ENCODE peak calls at places on chromosome 17, in four cellular contexts. B is sigmoid colon, G is HCT116, L is K562. Z is an unnamed sample.

GRCh38 chr17:5325851-5326250 is 43.8 kb downstream of the RABEP1 start:
- DNase-seq in G (no peak), L (no peak), B (no peak), Z (no peak)

GRCh38 chr17:31428512-31428911 is 37.0 kb downstream of the RAB11FIP4 start:
- DNase-seq in B (no peak), L (no peak), G (no peak), Z (no peak)

GRCh38 chr17:27326051-27326450 is 32.1 kb downstream of the WSB1 start:
- DNase-seq in L (no peak), G (no peak), B (no peak), Z (no peak)

GRCh38 chr17:57870283-57870635 is 20.4 kb upstream of the MRPS23 start:
- DNase-seq in B (no peak), G (no peak), L (no peak), Z (no peak)

GRCh38 chr17:34227707-34228106 is 27.4 kb upstream of the CCL2 start:
- DNase-seq in B (no peak), G (no peak), L (no peak), Z (no peak)

GRCh38 chr17:72349508-72350472 is 229.0 kb downstream of the SOX9 start:
- DNase-seq in B (no peak), G (no peak), L (no peak), Z (no peak)

GRCh38 chr17:33233855-33234228 is 59.3 kb downstream of the ASIC2 start:
- DNase-seq in B (peak; percentile 82), L (no peak), G (no peak), Z (no peak)

GRCh38 chr17:48997103-48997826 is at the start of gene IGF2BP1:
- DNase-seq in L (no peak), B (no peak), G (no peak), Z (no peak)

GRCh38 chr17:42891539-42892152 is 9.0 kb upstream of the G6PC1 start:
- DNase-seq in B (peak; percentile 89), L (no peak), G (no peak), Z (no peak)

GRCh38 chr17:13306310-13306962 is 288.6 kb upstream of the ELAC2 start:
- DNase-seq in B (no peak), L (peak; percentile 51), G (peak; percentile 81), Z (peak; percentile 4)

GRCh38 chr17:73307130-73307529 is 4.7 kb downstream of the CDC42EP4 start:
- DNase-seq in G (no peak), L (no peak), B (peak; percentile 87), Z (no peak)

GRCh38 chr17:8359769-8360168 is 16.7 kb downstream of the KRABD2 start:
- DNase-seq in L (peak; percentile 38), B (no peak), G (no peak), Z (no peak)

GRCh38 chr17:70865993-70866804 is 696.9 kb downstream of the KCNJ2 start:
- DNase-seq in L (no peak), G (no peak), B (no peak), Z (no peak)

GRCh38 chr17:19397556-19398041 is 10.6 kb upstream of the MFAP4 start:
- DNase-seq in B (no peak), G (no peak), L (no peak), Z (no peak)

GRCh38 chr17:19330271-19330670 is 32.3 kb downstream of the B9D1 start:
- DNase-seq in L (no peak), G (no peak), B (peak; percentile 13), Z (no peak)

GRCh38 chr17:47837401-47838039 is 3.6 kb downstream of the SCRN2 start:
- DNase-seq in L (no peak), B (no peak), G (no peak), Z (no peak)

DNA sequence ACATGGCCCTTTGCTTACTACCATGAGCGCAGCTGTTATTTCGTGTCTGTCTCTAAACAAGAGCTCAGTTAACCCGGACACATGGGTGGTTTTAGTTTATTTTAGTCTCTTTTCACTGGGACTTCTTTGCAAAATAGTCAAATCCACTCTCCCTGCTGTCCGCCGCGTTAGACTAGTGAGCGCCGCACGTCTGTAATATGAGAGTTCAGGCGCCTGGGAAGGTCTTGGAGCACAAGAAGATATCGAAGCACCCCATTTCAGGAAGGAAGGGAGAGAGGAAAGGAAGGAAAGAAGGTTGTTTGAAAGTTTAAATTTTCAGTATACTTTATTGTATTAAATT is 111.0 kb upstream of the CHMP6 start:
- DNase-seq in B (peak; percentile 35), L (no peak), G (no peak), Z (no peak)
- H3K27ac ChIP-seq in B (no peak overlapping the region), L (no peak overlapping the region), G (no peak overlapping the region), Z (no peak overlapping the region)

GRCh38 chr17:39632153-39632941 is 4.6 kb upstream of the STARD3 start:
- DNase-seq in L (no peak), B (peak; percentile 72), G (peak; percentile 80), Z (no peak)
- TF ChIP-seq POLR2AphosphoS5 in L (no peak), B (no peak), G (peak; percentile 53), Z (no peak)

GRCh38 chr17:40070644-40070894 is 7.8 kb downstream of the THRA start:
- DNase-seq in G (no peak), L (no peak), B (no peak), Z (no peak)
- H3K27ac ChIP-seq in G (peak overlapping the region; percentile 79), L (peak overlapping the region; percentile 77), B (peak overlapping the region; percentile 99), Z (peak overlapping the region; percentile 85)

GRCh38 chr17:2239882-2240430 is 63.6 kb downstream of the SMG6 start:
- DNase-seq in B (peak; percentile 84), L (no peak), G (no peak), Z (peak; percentile 61)

GRCh38 chr17:2237960-2238359 is 65.6 kb downstream of the SMG6 start:
- DNase-seq in G (no peak), B (no peak), L (no peak), Z (no peak)

GRCh38 chr17:2237521-2237921 is 66.1 kb downstream of the SMG6 start:
- DNase-seq in L (no peak), B (no peak), G (no peak), Z (no peak)

GRCh38 chr17:2239170-2239551 is 64.4 kb downstream of the SMG6 start:
- DNase-seq in L (no peak), G (no peak), B (no peak), Z (no peak)

GRCh38 chr17:2238432-2239169 is 65.0 kb downstream of the SMG6 start:
- DNase-seq in G (no peak), B (peak; percentile 78), L (no peak), Z (no peak)
- TF ChIP-seq POLR2AphosphoS5 in G (no peak), B (peak; percentile 25), L (no peak), Z (no peak)

DNA sequence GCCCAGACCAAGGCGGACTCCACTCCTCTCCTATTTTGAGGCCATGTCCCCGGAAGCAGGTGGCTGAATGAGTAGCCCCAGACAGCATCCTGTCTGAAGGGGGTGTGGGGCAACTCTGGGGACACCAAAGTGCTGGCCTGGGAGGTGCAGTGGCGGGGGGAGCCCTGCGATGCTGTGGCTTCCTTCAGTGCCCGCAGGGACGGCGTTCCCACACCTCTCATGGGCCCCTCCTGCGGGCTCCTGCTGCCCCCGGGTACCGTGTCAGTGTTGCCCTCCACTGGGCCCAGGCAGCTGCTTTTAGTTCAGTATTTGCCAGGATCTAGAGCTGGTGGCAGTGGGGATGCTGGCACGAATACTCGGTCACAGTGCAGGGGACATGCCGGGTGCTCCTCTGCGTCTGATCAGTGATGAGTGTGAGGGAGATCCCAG is 5.5 kb downstream of the FSCN2 start:
- DNase-seq in G (no peak), L (no peak), B (no peak), Z (no peak)
- H3K27ac ChIP-seq in G (no peak overlapping the region), L (no peak overlapping the region), B (no peak overlapping the region), Z (peak overlapping the region; percentile 75)

GRCh38 chr17:35254107-35254802 is 11.4 kb downstream of the SLFN5 start:
- DNase-seq in L (no peak), G (peak; percentile 42), B (peak; percentile 89), Z (peak; percentile 59)
- TF ChIP-seq POLR2AphosphoS5 in L (no peak), G (peak; percentile 59), B (peak; percentile 84), Z (no peak)

GRCh38 chr17:61416540-61417363 is 17.1 kb downstream of the TBX2 start:
- DNase-seq in L (peak; percentile 91), B (peak; percentile 91), G (peak; percentile 89), Z (peak; percentile 43)
- H3K27ac ChIP-seq in L (no peak overlapping the region), B (no peak overlapping the region), G (peak overlapping the region; percentile 71), Z (peak overlapping the region; percentile 62)

GRCh38 chr17:67555855-67556254 is 161.9 kb upstream of the NOL11 start:
- DNase-seq in G (no peak), L (no peak), B (peak; percentile 28), Z (no peak)

GRCh38 chr17:67557921-67558320 is 159.8 kb upstream of the NOL11 start:
- DNase-seq in G (no peak), B (peak; percentile 14), L (no peak), Z (no peak)

GRCh38 chr17:67559381-67559966 is 158.3 kb upstream of the NOL11 start:
- DNase-seq in B (peak; percentile 30), L (peak; percentile 26), G (no peak), Z (no peak)

GRCh38 chr17:67558740-67559380 is 158.9 kb upstream of the NOL11 start:
- DNase-seq in B (peak; percentile 62), G (no peak), L (peak; percentile 17), Z (no peak)

DNA sequence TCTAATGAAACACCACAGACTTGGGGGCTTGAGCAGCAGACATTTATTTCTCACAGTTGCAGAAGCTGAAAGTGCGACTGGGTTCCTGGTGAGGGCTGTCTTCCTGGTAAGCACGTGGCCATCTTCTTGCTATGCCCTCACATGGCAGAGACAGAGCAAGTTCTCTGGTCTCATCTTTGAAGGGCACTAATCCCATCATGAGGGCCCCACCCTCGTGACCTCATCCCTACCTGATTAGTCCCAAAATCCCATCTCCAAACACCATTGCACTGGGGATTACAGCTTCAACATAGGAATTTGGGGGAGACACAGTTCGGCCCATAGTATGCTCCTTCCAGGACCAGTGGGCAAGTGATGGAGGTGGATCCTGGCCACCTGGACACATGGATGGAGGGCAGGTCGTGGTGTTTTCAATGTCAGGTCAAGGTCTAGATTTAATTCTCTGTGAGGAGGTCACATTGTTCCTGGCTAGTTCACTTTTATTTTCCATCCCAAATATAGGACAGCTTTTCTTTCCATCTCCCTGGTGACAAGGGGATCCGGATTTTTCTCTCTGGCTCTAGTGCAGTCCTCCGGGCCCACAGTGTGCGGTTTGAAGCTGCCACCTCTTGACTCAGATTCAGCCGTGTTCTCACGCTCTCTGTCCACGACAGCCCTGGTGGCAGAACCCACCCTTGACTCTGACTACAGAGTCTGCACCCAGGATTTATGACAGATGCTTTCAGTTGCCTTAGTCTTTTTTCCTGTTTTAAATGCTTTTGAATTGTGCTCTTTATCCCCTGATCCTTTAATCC is 160.5 kb upstream of the NOL11 start:
- DNase-seq in L (no peak), B (peak; percentile 38), G (no peak), Z (no peak)
- TF ChIP-seq POLR2AphosphoS5 in L (no peak), B (no peak), G (no peak), Z (no peak)